ENCODE peak calls at places on chromosomes 11 and 22, in nine cellular contexts. G, I, T, K, N, F, U, L and J are unnamed samples.

GRCh38 chr11:79512706-79513469 is 72.1 kb upstream of the TENM4 start:
- DNase-seq in T (no peak), N (no peak), F (no peak), G (no peak), K (no peak), I (no peak), L (no peak), U (no peak), J (no peak)

GRCh38 chr11:95230054-95231034 is 658 bp downstream of the SESN3 start:
- DNase-seq in N (peak), U (peak), K (peak), T (peak), I (no peak), L (peak), F (no peak), G (peak), J (no peak)

GRCh38 chr11:2562897-2563215 is 118.0 kb downstream of the KCNQ1 start:
- DNase-seq in L (no peak), K (no peak), N (no peak), F (no peak), T (no peak), U (no peak), G (no peak), I (no peak), J (no peak)

GRCh38 chr11:14306481-14306880 is 52.5 kb downstream of the RRAS2 start:
- DNase-seq in G (no peak), N (no peak), K (no peak), I (no peak), T (no peak), L (no peak), F (peak), U (no peak), J (no peak)

GRCh38 chr11:117420598-117420997 is 92.9 kb downstream of the CEP164 start:
- DNase-seq in I (no peak), G (no peak), K (no peak), F (no peak), T (no peak), L (no peak), N (no peak), U (peak), J (no peak)

GRCh38 chr11:64742940-64743590 is 877 bp downstream of the RASGRP2 start:
- DNase-seq in G (peak), N (peak), I (no peak), U (peak), T (peak), F (peak), K (peak), L (peak), J (no peak)

GRCh38 chr11:111514216-111515031 is at the start of gene HOATZ:
- DNase-seq in L (peak), I (no peak), F (no peak), K (no peak), N (no peak), U (no peak), G (no peak), T (no peak), J (no peak)

GRCh38 chr22:38468761-38469305 is 937 bp downstream of the KDELR3 start:
- DNase-seq in K (no peak), N (no peak), L (no peak), U (peak), G (no peak), I (no peak), T (no peak), F (no peak), J (no peak)

GRCh38 chr11:3674189-3674588 is 3.0 kb upstream of the CHRNA10 start:
- DNase-seq in I (no peak), T (no peak), L (no peak), F (peak), K (no peak), N (peak), U (no peak), G (no peak), J (peak)

GRCh38 chr11:115503083-115503885 is 931 bp downstream of the CADM1 start:
- DNase-seq in I (peak), F (peak), T (peak), G (peak), U (peak), K (peak), L (peak), N (no peak), J (peak)

GRCh38 chr11:16606784-16607674 is 131.4 kb upstream of the C11orf58 start:
- DNase-seq in I (no peak), L (peak), K (no peak), G (no peak), F (no peak), U (no peak), T (peak), N (no peak), J (no peak)

GRCh38 chr11:77800445-77800844 is 20.1 kb downstream of the RSF1 start:
- DNase-seq in F (no peak), L (no peak), K (no peak), T (no peak), N (no peak), I (no peak), G (no peak), U (no peak), J (no peak)

GRCh38 chr11:65056999-65057398 is 1.4 kb downstream of the NAALADL1 start:
- DNase-seq in T (no peak), U (no peak), I (no peak), G (no peak), N (no peak), F (no peak), L (no peak), K (no peak), J (no peak)

GRCh38 chr22:41479671-41480396 is 10.9 kb downstream of the ACO2 start:
- DNase-seq in I (no peak), K (no peak), G (no peak), F (no peak), U (no peak), T (no peak), N (no peak), L (peak), J (peak)

GRCh38 chr22:50432131-50432870 is 42.5 kb downstream of the SBF1 start:
- DNase-seq in K (peak), U (no peak), G (no peak), F (no peak), T (no peak), N (no peak), I (no peak), L (no peak), J (no peak)

GRCh38 chr11:62124186-62125113 is 639 bp downstream of the INCENP start:
- DNase-seq in T (peak), L (peak), I (no peak), K (peak), F (no peak), U (peak), N (peak), G (no peak), J (peak)

GRCh38 chr11:114098927-114099326 is 39.4 kb downstream of the ZBTB16 start:
- DNase-seq in K (no peak), L (no peak), G (no peak), I (no peak), F (no peak), N (no peak), T (no peak), U (no peak), J (no peak)

GRCh38 chr11:126698576-126698975 is 302.0 kb downstream of the KIRREL3 start:
- DNase-seq in G (no peak), U (no peak), N (no peak), T (no peak), I (no peak), L (no peak), F (no peak), K (no peak), J (no peak)

GRCh38 chr11:126410649-126411048 is 55.2 kb downstream of the ST3GAL4 start:
- DNase-seq in G (no peak), I (no peak), T (no peak), L (no peak), N (no peak), F (no peak), K (no peak), U (no peak), J (peak)

GRCh38 chr11:85682330-85683305 is 3.4 kb downstream of the CCDC89 start:
- DNase-seq in T (peak), I (no peak), F (peak), K (peak), L (no peak), G (peak), N (no peak), U (peak), J (peak)